ENCODE peak calls at places on chromosomes 3 and 15, in five cellular contexts. Y is transverse colon, O is A549, V is endodermal cell, H is PC-3. C is an unnamed sample.

GRCh38 chr3:56064684-56065083 is 403.6 kb downstream of the ERC2 start:
- DNase-seq in Y (no peak), O (peak; percentile 19), V (no peak), H (peak; percentile 71), C (no peak)

GRCh38 chr3:64138046-64138445 is 87.2 kb downstream of the PRICKLE2 start:
- DNase-seq in Y (no peak), V (peak; percentile 17), H (no peak), O (no peak), C (no peak)

GRCh38 chr3:152356870-152357276 is 88.1 kb downstream of the MBNL1 start:
- DNase-seq in O (no peak), H (no peak), Y (no peak), V (no peak), C (no peak)

GRCh38 chr15:73081321-73081958 is 29.2 kb downstream of the NEO1 start:
- DNase-seq in Y (no peak), H (peak; percentile 61), V (no peak), O (peak; percentile 73), C (no peak)

GRCh38 chr3:129940086-129940485 is 34.4 kb upstream of the TRH start:
- DNase-seq in O (no peak), V (no peak), Y (no peak), H (no peak), C (no peak)

GRCh38 chr15:70892002-70892911 is at the start of the genes LRRC49 and THAP10:
- DNase-seq in H (peak; percentile 96), Y (peak; percentile 84), V (peak; percentile 94), O (peak; percentile 98), C (peak; percentile 90)

GRCh38 chr3:150577854-150578253 is 25.3 kb upstream of the SELENOT start:
- DNase-seq in V (no peak), O (peak; percentile 19), Y (no peak), H (peak; percentile 18), C (no peak)

GRCh38 chr3:76096836-76097587 is 311.7 kb upstream of the ZNF717 start:
- DNase-seq in O (no peak), Y (no peak), H (no peak), V (no peak), C (no peak)

GRCh38 chr3:142953443-142953842 is 10.0 kb downstream of the PAQR9 start:
- DNase-seq in Y (no peak), V (no peak), H (no peak), O (no peak), C (no peak)

GRCh38 chr3:122932251-122932967 is 95.2 kb downstream of the SEMA5B start:
- DNase-seq in Y (no peak), H (peak; percentile 75), V (no peak), O (no peak), C (no peak)

GRCh38 chr3:23435318-23435717 is 232.2 kb downstream of the UBE2E2 start:
- DNase-seq in O (no peak), V (peak; percentile 70), Y (no peak), H (no peak), C (no peak)

GRCh38 chr15:30903497-30904187 is at the start of gene FAN1:
- DNase-seq in O (peak; percentile 92), H (peak; percentile 93), V (peak; percentile 95), Y (peak; percentile 92), C (peak; percentile 93)

GRCh38 chr3:83514130-83514914 is 1444.5 kb upstream of the CADM2 start:
- DNase-seq in Y (no peak), O (peak; percentile 19), V (peak; percentile 89), H (peak; percentile 93), C (no peak)

GRCh38 chr15:31125061-31125460 is 23.5 kb upstream of the TRPM1 start:
- DNase-seq in Y (no peak), V (no peak), H (no peak), O (no peak), C (no peak)

GRCh38 chr15:45200001-45200798 is 12.4 kb upstream of the SHF start:
- DNase-seq in H (peak; percentile 97), Y (peak; percentile 98), O (peak; percentile 94), V (peak; percentile 99), C (peak; percentile 99)
- TF ChIP-seq CTCF in H (no peak), Y (no peak), O (no peak), V (no peak), C (no peak)

DNA sequence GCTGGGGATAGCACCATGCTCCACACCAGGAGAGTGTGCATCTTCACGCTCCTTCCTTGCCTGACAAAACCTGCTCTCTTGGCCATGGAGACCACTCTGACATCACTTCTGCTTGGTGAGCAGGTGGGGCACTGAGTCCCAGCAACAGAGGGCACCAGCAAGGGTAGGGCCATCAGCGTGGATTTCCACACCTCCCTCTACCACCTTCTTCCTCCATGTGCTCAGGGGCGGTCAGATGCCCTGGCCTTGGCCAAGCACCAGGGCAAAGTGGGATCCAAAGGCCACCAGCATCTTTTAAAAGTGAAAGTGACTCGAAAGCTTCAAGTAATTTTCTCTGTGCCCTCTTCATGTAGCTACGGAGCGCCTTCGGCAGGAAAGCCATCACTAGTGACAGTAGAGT is 58.1 kb downstream of the CHSY1 start:
- DNase-seq in V (no peak), O (no peak), H (no peak), Y (no peak), C (no peak)
- H3K4me3 ChIP-seq in V (no peak overlapping the region), O (no peak overlapping the region), H (no peak overlapping the region), Y (no peak overlapping the region), C (no peak overlapping the region)

DNA sequence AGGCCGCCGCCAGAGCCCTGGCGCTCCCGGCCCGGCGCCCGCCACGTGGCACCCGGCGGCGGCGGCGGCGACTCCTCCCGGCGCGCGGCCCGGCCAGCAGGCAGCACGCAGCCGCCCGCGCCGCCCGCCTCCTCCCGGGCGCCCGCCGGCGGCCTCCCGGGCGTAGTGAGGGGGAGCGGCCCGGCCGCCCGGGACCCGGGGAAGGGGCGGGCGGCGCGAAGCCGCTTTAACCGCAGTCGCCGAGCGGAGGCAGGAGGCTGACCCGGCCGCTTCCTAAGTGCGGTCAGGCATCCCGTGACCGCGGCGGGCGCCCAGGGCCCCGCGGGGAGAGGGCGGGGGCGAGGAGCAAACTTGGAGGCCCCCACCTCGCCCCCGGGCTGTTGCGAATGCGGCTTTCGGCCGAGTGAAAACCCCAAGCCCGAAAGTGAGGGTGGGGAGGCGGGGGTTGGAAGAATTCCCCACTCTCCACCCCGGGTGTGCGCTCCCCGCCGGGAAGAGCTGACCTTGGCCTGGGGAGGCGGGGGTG is 1.7 kb upstream of the HES1 start:
- DNase-seq in Y (peak; percentile 51), O (no peak), V (no peak), H (no peak), C (peak; percentile 71)
- H3K4me1 ChIP-seq in Y (peaks cover 55% of the 10 kb centered on the region), O (peaks cover 54% of the 10 kb centered on the region), V (peaks cover 14% of the 10 kb centered on the region), H (peaks cover 58% of the 10 kb centered on the region), C (peaks cover 40% of the 10 kb centered on the region)

DNA sequence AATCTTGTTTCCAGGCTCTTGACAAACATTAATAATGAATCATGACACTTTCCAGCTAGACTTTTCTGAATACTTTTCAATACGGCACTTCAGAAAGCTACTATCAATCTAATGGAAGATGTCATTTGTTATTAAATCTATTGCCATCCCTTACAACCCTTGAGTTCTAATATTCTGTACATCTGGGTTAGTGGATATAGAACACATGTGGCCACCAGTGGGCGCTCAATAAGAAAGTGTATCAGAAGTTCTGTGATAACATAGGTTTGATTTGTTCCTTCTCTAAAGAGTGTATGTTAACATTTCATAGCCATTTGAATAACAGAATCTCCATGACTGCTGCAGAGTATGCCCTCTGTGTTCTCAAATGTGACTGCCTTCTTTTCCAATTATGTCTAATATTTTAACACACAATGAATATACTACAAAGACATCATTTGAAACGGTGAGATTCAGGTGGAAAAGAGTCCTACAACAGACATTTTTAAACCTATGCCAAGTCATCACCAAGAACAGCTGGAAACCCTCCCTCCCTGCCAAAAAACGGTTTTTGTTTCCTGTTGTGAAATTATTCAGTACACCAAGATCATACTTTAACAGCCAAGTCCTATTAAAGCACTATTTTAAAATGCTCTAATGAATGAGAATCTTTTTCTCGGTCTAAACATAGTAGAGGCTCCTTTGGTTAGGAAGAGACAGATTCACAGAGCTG is 22.2 kb downstream of the ALDH1A2 start:
- DNase-seq in V (peak; percentile 58), H (peak; percentile 42), O (peak; percentile 49), Y (peak; percentile 53), C (no peak)
- TF ChIP-seq CTCF in V (peak; percentile 77), H (peak; percentile 75), O (peak; percentile 81), Y (peak; percentile 54), C (peak; percentile 39)

GRCh38 chr15:47813985-47814384 is 96.7 kb downstream of the SEMA6D start:
- DNase-seq in Y (no peak), V (no peak), H (no peak), O (no peak), C (no peak)

GRCh38 chr15:47817825-47818681 is 100.7 kb downstream of the SEMA6D start:
- DNase-seq in Y (no peak), H (no peak), V (peak; percentile 57), O (no peak), C (no peak)

GRCh38 chr15:47811160-47811559 is 93.9 kb downstream of the SEMA6D start:
- DNase-seq in Y (no peak), H (no peak), O (no peak), V (no peak), C (no peak)

DNA sequence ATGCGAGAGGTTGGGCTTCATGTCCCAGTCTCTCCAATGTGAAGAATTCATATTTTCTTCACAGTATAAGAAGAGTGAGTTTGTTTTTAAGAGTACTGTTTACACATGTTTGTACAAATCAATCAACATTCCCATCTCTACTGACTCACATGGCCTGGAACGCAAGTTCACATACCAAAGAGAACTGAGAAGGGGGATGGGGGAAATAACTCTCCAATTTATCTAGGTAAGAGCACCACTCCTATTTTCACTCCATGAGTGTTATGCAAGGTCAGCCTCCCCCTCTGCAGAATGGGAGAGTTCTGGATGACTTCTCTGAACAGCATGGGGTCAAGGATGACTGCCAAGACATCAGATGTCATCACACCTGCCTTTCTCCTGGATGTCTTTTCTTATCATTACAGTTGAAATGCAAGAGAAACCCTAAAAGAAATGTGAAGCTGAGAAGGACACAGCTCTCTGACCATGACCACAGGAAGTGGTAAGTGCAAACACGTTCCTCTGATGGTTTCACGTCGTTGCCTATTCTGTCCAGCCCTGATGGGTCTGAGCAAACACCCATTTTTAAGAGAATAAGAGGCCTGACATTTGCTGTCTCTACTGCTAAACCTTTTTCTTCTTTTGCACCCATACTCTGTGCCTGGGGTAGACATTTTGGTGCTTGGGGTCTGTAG is 95.3 kb downstream of the SEMA6D start:
- DNase-seq in V (no peak), H (peak; percentile 92), Y (no peak), O (peak; percentile 74), C (no peak)
- H3K4me3 ChIP-seq in V (no peak overlapping the region), H (no peak overlapping the region), Y (no peak overlapping the region), O (no peak overlapping the region), C (no peak overlapping the region)

DNA sequence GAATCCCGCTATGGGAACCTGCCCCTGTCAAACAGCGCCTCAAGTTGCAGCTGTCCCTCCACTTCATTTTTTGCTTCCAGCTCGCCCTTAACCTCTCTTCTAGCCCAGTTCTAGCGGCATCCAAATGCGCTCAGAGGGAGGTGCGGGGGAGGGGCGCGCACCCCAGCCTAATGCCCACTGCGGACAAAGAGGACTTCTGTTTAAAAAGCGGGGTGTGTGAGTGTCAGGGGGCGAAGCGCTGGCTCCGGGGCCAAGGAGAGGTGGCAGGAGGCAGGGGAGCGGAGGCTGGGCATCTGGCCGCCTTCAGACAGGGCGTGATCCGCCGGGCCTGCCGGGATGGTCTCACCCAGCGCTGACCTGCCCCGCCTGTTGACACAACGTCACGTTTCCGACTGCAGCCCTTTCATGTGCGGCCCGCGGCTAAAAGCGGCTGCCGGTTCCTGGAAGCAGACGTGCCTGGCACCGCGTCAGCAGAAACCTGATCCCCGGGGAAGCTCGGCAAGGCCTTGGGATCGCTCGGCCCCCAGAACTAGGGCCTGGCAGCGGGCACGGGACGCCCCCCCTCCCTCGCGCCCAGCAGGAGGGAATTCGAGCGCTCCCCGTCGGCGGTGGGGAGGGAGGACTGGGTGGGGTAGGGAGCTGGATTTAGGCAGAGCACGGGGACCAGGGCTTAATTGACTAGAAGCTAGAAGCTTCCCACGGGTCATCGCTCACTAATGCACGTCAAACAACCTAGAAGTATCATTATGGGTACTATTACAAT is 7.6 kb downstream of the BHLHE40 start:
- DNase-seq in Y (peak; percentile 97), H (peak; percentile 98), O (peak; percentile 100), V (peak; percentile 98), C (peak; percentile 98)
- H3K4me1 ChIP-seq in Y (peaks cover 56% of the 10 kb centered on the region), H (peaks cover 64% of the 10 kb centered on the region), O (peaks cover 60% of the 10 kb centered on the region), V (peaks cover 8% of the 10 kb centered on the region), C (peaks cover 30% of the 10 kb centered on the region)